ENCODE peak calls at places on chromosomes 16 and 17, in nine cellular contexts. S is B cell, I is GM10248, Z is lower leg skin, P is progenitor cell of endocrine pancreas, G is AG09319, V is body of pancreas, O is astrocyte of the spinal cord, E is chondrocyte. L is an unnamed sample.

GRCh38 chr16:72021043-72021442 is 12.5 kb downstream of the DHODH start:
- DNase-seq in G (no peak), Z (no peak), O (no peak), P (peak; percentile 28), V (no peak), I (no peak), S (no peak), E (no peak), L (no peak)

GRCh38 chr16:10990378-10990777 is 46.0 kb downstream of the CLEC16A start:
- DNase-seq in O (no peak), P (no peak), E (no peak), G (no peak), I (no peak), Z (no peak), V (no peak), S (no peak), L (no peak)

GRCh38 chr17:30920282-30920681 is 1.5 kb upstream of the ADAP2 start:
- DNase-seq in V (no peak), I (no peak), S (no peak), Z (no peak), G (no peak), E (no peak), O (peak; percentile 27), P (no peak), L (no peak)

GRCh38 chr16:82031116-82032084 is 3.7 kb upstream of the HSD17B2 start:
- DNase-seq in S (no peak), O (peak; percentile 78), V (no peak), P (no peak), E (no peak), I (peak; percentile 43), Z (no peak), G (peak; percentile 62), L (peak; percentile 63)

GRCh38 chr17:19579867-19580565 is 46.4 kb downstream of the SLC47A1 start:
- DNase-seq in O (no peak), P (peak; percentile 16), S (no peak), V (peak; percentile 12), I (no peak), G (no peak), E (no peak), Z (no peak), L (no peak)

GRCh38 chr17:13036776-13037175 is 18.9 kb upstream of the ELAC2 start:
- DNase-seq in P (no peak), E (no peak), S (no peak), G (no peak), I (no peak), V (no peak), O (no peak), Z (no peak), L (peak; percentile 43)

GRCh38 chr17:4444782-4445473 is 11.2 kb downstream of the SPNS3 start:
- DNase-seq in Z (peak; percentile 21), P (no peak), O (no peak), V (peak; percentile 94), I (no peak), S (no peak), G (no peak), E (no peak), L (no peak)

GRCh38 chr17:65172511-65173136 is 35.5 kb downstream of the RGS9 start:
- DNase-seq in V (no peak), Z (no peak), P (no peak), G (no peak), O (no peak), S (no peak), E (no peak), I (no peak), L (no peak)

GRCh38 chr17:63293310-63293709 is 152.8 kb downstream of the CYB561 start:
- DNase-seq in Z (no peak), I (no peak), G (no peak), V (no peak), O (peak; percentile 64), P (no peak), S (no peak), E (no peak), L (peak; percentile 77)

GRCh38 chr17:42049834-42050359 is 504 bp downstream of the C17orf113 start:
- DNase-seq in O (no peak), E (no peak), P (no peak), Z (no peak), S (no peak), V (no peak), I (no peak), G (no peak), L (no peak)

GRCh38 chr17:32622540-32622939 is 135.7 kb downstream of the CDK5R1 start:
- DNase-seq in Z (no peak), E (no peak), I (no peak), S (no peak), P (no peak), V (no peak), O (no peak), G (no peak), L (no peak)

GRCh38 chr16:50539053-50539615 is 9.1 kb upstream of the NKD1 start:
- DNase-seq in S (no peak), V (no peak), O (no peak), P (no peak), Z (no peak), E (no peak), G (no peak), I (no peak), L (no peak)
- TF ChIP-seq CTCF in S (no peak), V (no peak), O (no peak), P (no peak), Z (no peak), E (no peak), G (no peak), I (no peak), L (no peak)

GRCh38 chr17:43942286-43942685 is at the start of gene PPY:
- DNase-seq in Z (no peak), O (no peak), G (no peak), I (no peak), E (no peak), P (no peak), S (no peak), V (no peak), L (no peak)

GRCh38 chr17:43945074-43945824 is 3.0 kb upstream of the PPY start:
- DNase-seq in S (no peak), G (peak; percentile 29), O (peak; percentile 17), E (no peak), V (no peak), I (no peak), P (no peak), Z (no peak), L (peak; percentile 6)

GRCh38 chr17:43946766-43947165 is 4.5 kb upstream of the PPY start:
- DNase-seq in Z (no peak), P (no peak), E (no peak), S (no peak), O (no peak), G (no peak), I (no peak), V (no peak), L (no peak)

GRCh38 chr17:43940630-43941029 is 1.6 kb downstream of the PPY start:
- DNase-seq in S (no peak), G (no peak), O (peak; percentile 28), P (peak; percentile 43), I (no peak), V (peak; percentile 35), Z (no peak), E (no peak), L (peak; percentile 16)

GRCh38 chr17:43943769-43944418 is 1.6 kb upstream of the PPY start:
- DNase-seq in G (peak; percentile 40), Z (peak; percentile 71), I (peak; percentile 81), E (no peak), O (peak; percentile 77), P (peak; percentile 79), V (peak; percentile 86), S (peak; percentile 74), L (peak; percentile 83)
- TF ChIP-seq CTCF in G (peak; percentile 90), Z (no peak), I (peak; percentile 98), E (peak; percentile 93), O (peak; percentile 92), P (peak; percentile 98), V (peak; percentile 90), S (peak; percentile 95), L (peak; percentile 89)

GRCh38 chr17:17146791-17147406 is 59.2 kb downstream of the PLD6 start:
- DNase-seq in V (peak; percentile 36), E (no peak), Z (no peak), I (no peak), G (no peak), S (no peak), P (no peak), O (no peak), L (no peak)
- TF ChIP-seq CTCF in V (no peak), E (peak; percentile 58), Z (no peak), I (no peak), G (no peak), S (peak; percentile 33), P (peak; percentile 54), O (peak; percentile 28), L (no peak)

DNA sequence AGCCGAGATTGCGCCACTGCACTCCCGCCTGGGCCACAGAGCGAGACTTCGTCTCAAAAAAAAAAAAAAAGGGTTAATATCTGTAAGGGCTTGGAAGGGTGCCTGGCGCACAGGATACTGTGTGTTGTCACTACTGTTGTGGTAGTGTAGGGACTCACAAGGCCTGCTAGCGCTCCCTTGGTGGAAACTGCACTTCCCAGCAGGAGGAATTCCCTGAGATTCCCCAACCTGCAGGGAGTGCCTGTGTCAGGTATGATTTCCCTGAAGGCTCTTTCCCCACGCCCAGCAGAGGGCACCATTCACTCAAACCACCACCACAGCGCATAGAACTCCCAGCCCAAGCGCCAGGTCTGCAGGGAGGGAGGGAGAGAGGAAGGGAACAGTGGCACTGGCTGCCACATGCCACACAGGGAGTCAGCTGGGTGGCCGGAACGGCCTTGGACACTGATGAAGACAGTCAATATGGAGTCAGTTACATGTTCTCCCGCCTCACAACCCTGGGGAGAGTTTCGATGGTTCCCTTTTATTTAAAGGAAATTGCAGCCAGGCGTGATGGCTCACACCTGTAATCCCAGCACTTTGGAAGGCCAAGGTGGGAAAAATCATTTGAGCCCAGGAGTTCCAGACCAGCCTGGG is 32.7 kb upstream of the CDH1 start:
- DNase-seq in I (peak; percentile 81), G (peak; percentile 16), O (peak; percentile 59), Z (peak; percentile 62), E (no peak), S (peak; percentile 53), V (peak; percentile 97), P (peak; percentile 67), L (peak; percentile 65)
- TF ChIP-seq CTCF in I (peak; percentile 84), G (peak; percentile 83), O (peak; percentile 92), Z (no peak), E (peak; percentile 86), S (peak; percentile 64), V (peak; percentile 85), P (peak; percentile 88), L (peak; percentile 86)

DNA sequence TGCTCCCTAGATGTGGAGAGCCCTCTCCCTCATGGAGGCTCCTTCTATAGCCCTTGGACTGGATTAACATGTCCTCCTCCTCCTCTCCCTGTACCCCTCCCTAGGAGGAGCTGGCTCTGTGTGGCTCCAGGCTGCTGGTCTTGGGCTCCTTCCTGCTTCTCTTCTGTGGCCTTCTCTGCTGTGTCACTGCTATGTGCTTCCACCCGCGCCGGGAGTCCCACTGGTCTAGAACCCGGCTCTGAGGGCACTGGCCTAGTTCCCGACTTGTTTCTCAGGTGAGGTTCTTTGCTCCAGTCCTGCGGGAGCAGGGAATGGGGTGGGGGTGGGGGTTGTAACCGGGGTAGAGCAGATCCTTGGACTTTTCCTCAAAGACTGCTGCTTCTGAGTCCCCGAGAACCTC is 2.4 kb upstream of the TAOK2 start:
- DNase-seq in P (no peak), I (no peak), Z (no peak), E (no peak), S (no peak), G (no peak), O (no peak), V (no peak), L (no peak)
- TF ChIP-seq CTCF in P (no peak), I (no peak), Z (no peak), E (no peak), S (no peak), G (no peak), O (no peak), V (no peak), L (no peak)